ENCODE peak calls at places on chromosome 13, in four cellular contexts. U, H, V and I are unnamed samples.

GRCh38 chr13:95553614-95554385 is 1.3 kb downstream of the CLDN10 start:
- DNase-seq in H (no peak), U (peak; percentile 56), V (no peak), I (peak; percentile 46)

GRCh38 chr13:77918391-77919261 is at the start of gene EDNRB:
- DNase-seq in H (no peak), U (peak; percentile 77), V (peak; percentile 39), I (peak; percentile 65)

GRCh38 chr13:94362411-94362909 is 117.0 kb downstream of the DCT start:
- DNase-seq in V (peak; percentile 81), U (peak; percentile 65), H (peak; percentile 67), I (peak; percentile 67)

GRCh38 chr13:112968380-112968909 is 569 bp upstream of the MCF2L start:
- DNase-seq in H (no peak), U (no peak), V (peak; percentile 82), I (no peak)

GRCh38 chr13:113595131-113595530 is 10.6 kb downstream of the TFDP1 start:
- DNase-seq in H (no peak), U (peak; percentile 23), V (no peak), I (no peak)

GRCh38 chr13:48132961-48133360 is 38.1 kb upstream of the MED4 start:
- DNase-seq in V (no peak), U (no peak), H (no peak), I (no peak)

GRCh38 chr13:20157387-20157786 is 3.5 kb downstream of the GJA3 start:
- DNase-seq in H (no peak), U (no peak), V (no peak), I (no peak)

GRCh38 chr13:113489549-113490495 is 689 bp downstream of the DCUN1D2 start:
- DNase-seq in V (peak; percentile 55), U (peak; percentile 68), H (peak; percentile 33), I (peak; percentile 42)

GRCh38 chr13:75345191-75345590 is 136.8 kb downstream of the TBC1D4 start:
- DNase-seq in U (no peak), H (no peak), V (no peak), I (no peak)

GRCh38 chr13:23427342-23428182 is 5.9 kb downstream of the SACS start:
- DNase-seq in U (peak; percentile 35), V (no peak), H (no peak), I (no peak)

GRCh38 chr13:37597477-37597876 is 1.1 kb downstream of the POSTN start:
- DNase-seq in H (no peak), U (no peak), V (no peak), I (no peak)

GRCh38 chr13:108859202-108860012 is 230.0 kb downstream of the MYO16 start:
- DNase-seq in U (no peak), V (no peak), H (no peak), I (no peak)

GRCh38 chr13:46571189-46571901 is 18.4 kb downstream of the LRCH1 start:
- DNase-seq in V (no peak), U (no peak), H (no peak), I (no peak)

GRCh38 chr13:67990868-67991267 is 760.7 kb upstream of the PCDH9 start:
- DNase-seq in U (no peak), H (no peak), V (no peak), I (no peak)

GRCh38 chr13:20360041-20360491 is 127.9 kb upstream of the GJB6 start:
- DNase-seq in V (no peak), U (no peak), H (peak; percentile 17), I (no peak)

GRCh38 chr13:36029171-36029570 is 102.0 kb downstream of the DCLK1 start:
- DNase-seq in V (no peak), H (no peak), U (no peak), I (no peak)

GRCh38 chr13:99981115-99982020 is at the start of gene ZIC2:
- DNase-seq in H (peak; percentile 81), U (peak; percentile 83), V (peak; percentile 66), I (peak; percentile 79)

GRCh38 chr13:40943073-40943472 is 76.0 kb downstream of the ELF1 start:
- DNase-seq in U (no peak), V (no peak), H (no peak), I (no peak)

GRCh38 chr13:113203507-113204377 is 4.7 kb downstream of the PCID2 start:
- DNase-seq in H (no peak), U (no peak), V (no peak), I (no peak)

GRCh38 chr13:49869514-49869913 is 66.6 kb downstream of the SPRYD7 start:
- DNase-seq in H (peak; percentile 14), U (peak; percentile 55), V (peak; percentile 43), I (peak; percentile 69)

GRCh38 chr13:28685892-28686291 is 27.0 kb downstream of the POMP start:
- DNase-seq in H (no peak), V (no peak), U (no peak), I (no peak)

GRCh38 chr13:111961793-111962192 is 105.2 kb upstream of the SOX1 start:
- DNase-seq in H (no peak), V (no peak), U (no peak), I (no peak)

GRCh38 chr13:73960474-73960873 is 173.7 kb downstream of the KLF12 start:
- DNase-seq in V (no peak), H (no peak), U (no peak), I (no peak)

GRCh38 chr13:22789916-22790315 is 390.9 kb upstream of the SGCG start:
- DNase-seq in V (no peak), U (no peak), H (no peak), I (no peak)

GRCh38 chr13:23621316-23621645 is 51.1 kb downstream of the TNFRSF19 start:
- DNase-seq in H (no peak), U (no peak), V (no peak), I (no peak)

GRCh38 chr13:33015791-33016323 is 366 bp upstream of the KL start:
- DNase-seq in H (no peak), U (peak; percentile 57), V (no peak), I (peak; percentile 45)

GRCh38 chr13:49540552-49540951 is 44.8 kb downstream of the PHF11 start:
- DNase-seq in V (no peak), H (peak; percentile 21), U (no peak), I (no peak)

GRCh38 chr13:23788459-23788858 is 100.7 kb downstream of the MIPEP start:
- DNase-seq in V (no peak), U (no peak), H (no peak), I (no peak)

GRCh38 chr13:49502954-49503353 is 7.2 kb downstream of the PHF11 start:
- DNase-seq in U (no peak), V (no peak), H (no peak), I (no peak)

GRCh38 chr13:20127563-20128458 is 33.0 kb downstream of the GJA3 start:
- DNase-seq in U (peak; percentile 84), H (no peak), V (peak; percentile 87), I (peak; percentile 64)

GRCh38 chr13:37011002-37011401 is 10.4 kb downstream of the EXOSC8 start:
- DNase-seq in H (no peak), V (no peak), U (no peak), I (no peak)

GRCh38 chr13:50915562-50915961 is 6.0 kb downstream of the RNASEH2B start:
- DNase-seq in H (peak; percentile 25), V (no peak), U (no peak), I (peak; percentile 24)

GRCh38 chr13:44762946-44763345 is 186.8 kb upstream of the TSC22D1 start:
- DNase-seq in H (no peak), V (no peak), U (no peak), I (no peak)

GRCh38 chr13:90443268-90443667 is 904.2 kb upstream of the MIR17HG start:
- DNase-seq in V (no peak), H (no peak), U (no peak), I (no peak)

GRCh38 chr13:109468123-109468522 is 318.3 kb downstream of the IRS2 start:
- DNase-seq in V (no peak), H (no peak), U (no peak), I (no peak)

GRCh38 chr13:51231456-51231855 is 9.3 kb downstream of the FAM124A start:
- DNase-seq in U (no peak), H (no peak), V (no peak), I (no peak)

GRCh38 chr13:96238861-96239260 is 149.0 kb downstream of the HS6ST3 start:
- DNase-seq in V (no peak), H (no peak), U (no peak), I (no peak)

GRCh38 chr13:113299951-113300350 is 2.9 kb downstream of the LAMP1 start:
- DNase-seq in U (no peak), V (no peak), H (no peak), I (no peak)

GRCh38 chr13:59094149-59094548 is 1069.6 kb downstream of the DIAPH3 start:
- DNase-seq in U (no peak), V (no peak), H (no peak), I (no peak)
- TF ChIP-seq TEAD4 in U (no peak), V (no peak), H (no peak), I (no peak)

DNA sequence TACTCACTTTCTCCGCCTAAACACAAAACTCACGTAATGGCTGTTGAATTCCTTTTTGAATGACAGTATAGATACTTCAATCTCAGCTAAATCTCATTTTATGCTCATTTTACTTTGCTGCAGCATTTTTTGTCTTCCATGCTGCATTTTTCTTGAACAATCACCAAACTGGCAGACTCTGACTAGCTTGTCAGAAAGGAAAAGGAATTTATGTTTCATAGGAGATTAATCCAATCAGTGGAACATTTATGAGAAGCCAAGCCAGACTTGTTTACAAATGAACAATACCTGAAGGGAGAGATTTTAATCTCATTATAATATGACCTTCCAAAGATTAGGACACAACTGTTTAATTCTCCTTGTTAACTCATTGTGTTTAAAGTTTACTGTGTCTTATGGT is 1044.3 kb downstream of the DIAPH3 start:
- DNase-seq in H (no peak), V (no peak), U (no peak), I (no peak)
- TF ChIP-seq TEAD4 in H (no peak), V (no peak), U (no peak), I (no peak)

GRCh38 chr13:110915874-110916670 is 1.2 kb upstream of the ANKRD10 start:
- DNase-seq in V (no peak), U (no peak), H (no peak), I (no peak)

GRCh38 chr13:110913322-110913721 is 1.5 kb downstream of the ANKRD10 start:
- DNase-seq in H (no peak), U (no peak), V (no peak), I (no peak)

GRCh38 chr13:110913911-110914292 is 967 bp downstream of the ANKRD10 start:
- DNase-seq in V (no peak), U (no peak), H (no peak), I (no peak)

GRCh38 chr13:110915057-110915873 is at the start of gene ANKRD10:
- DNase-seq in U (peak; percentile 99), V (peak; percentile 98), H (peak; percentile 94), I (peak; percentile 99)

DNA sequence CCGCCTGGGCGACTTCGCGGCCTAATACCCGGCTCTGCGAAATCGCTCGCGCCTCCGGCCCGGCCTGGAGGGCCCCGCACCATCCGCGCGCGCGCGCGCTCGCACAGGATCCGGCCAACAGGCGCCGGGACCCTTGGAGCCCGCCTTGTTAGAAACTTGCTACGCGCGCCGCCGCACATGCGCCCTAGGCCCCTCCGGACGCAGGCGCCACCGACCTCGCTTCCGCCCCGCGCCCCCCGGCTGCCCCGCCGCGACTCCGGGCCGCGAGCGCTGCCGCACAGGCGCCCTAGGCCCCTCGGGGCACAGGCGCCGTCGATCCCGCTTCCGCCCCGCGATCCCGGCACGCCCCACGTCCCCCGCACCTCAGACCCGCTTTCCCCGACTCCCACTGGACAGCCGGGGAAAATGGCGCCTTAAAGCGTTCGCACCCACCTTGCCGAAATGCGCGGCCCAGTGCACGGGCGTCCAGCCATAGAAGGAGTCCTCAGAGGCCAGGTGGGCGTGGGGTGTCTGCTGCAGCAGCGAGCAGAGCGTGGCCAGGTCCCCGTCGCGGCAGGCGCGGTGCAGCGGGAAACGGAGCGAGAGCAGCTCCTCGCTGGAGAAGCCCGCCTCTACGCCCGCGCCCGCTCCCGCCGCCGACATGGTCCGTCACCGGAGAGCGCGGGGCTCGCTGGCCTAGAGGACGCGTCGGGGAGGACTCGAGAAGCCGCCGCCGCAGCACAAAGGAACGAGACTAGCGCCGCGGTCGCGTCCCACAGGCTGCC is 394 bp downstream of the ANKRD10 start:
- DNase-seq in U (peak; percentile 76), H (peak; percentile 59), V (peak; percentile 88), I (peak; percentile 74)
- TF ChIP-seq TEAD4 in U (no peak), H (no peak), V (no peak), I (peak; percentile 64)

GRCh38 chr13:79647518-79647917 is 166.6 kb downstream of the NDFIP2 start:
- DNase-seq in V (peak; percentile 24), U (no peak), H (no peak), I (no peak)
- TF ChIP-seq TEAD4 in V (peak; percentile 77), U (no peak), H (no peak), I (no peak)